ENCODE peak calls at places on chromosomes 3 and 15, in nine cellular contexts. Z is neural progenitor cell; B is body of pancreas; K is CD4-positive, alpha-beta T cell; N is right cardiac atrium; L is tibial artery; Y is lower lobe of right lung; G is mesenchymal stem cell; O is uterus. H is an unnamed sample. For H3K9me3, the result is how much of the 10 kb centered on the place peaks cover.

GRCh38 chr15:74531144-74531811 is 9.7 kb upstream of the ARID3B start:
- DNase-seq in Z (peak), B (no peak), K (no peak), N (no peak), L (no peak), Y (no peak), G (peak), O (no peak), H (no peak)

GRCh38 chr15:74265046-74265639 is 29.0 kb downstream of the CCDC33 start:
- DNase-seq in Z (peak), B (no peak), K (no peak), N (peak), L (no peak), Y (no peak), G (peak), O (no peak), H (peak)

GRCh38 chr15:37847776-37848175 is 86.7 kb upstream of the TMCO5A start:
- DNase-seq in Z (no peak), B (no peak), K (no peak), N (no peak), L (no peak), Y (no peak), G (no peak), O (no peak), H (no peak)

GRCh38 chr15:56739964-56740640 is 6.8 kb upstream of the ZNF280D start:
- DNase-seq in Z (no peak), B (peak), K (no peak), N (no peak), L (no peak), Y (no peak), G (no peak), O (no peak), H (no peak)

GRCh38 chr3:151290673-151291072 is 12.3 kb upstream of the P2RY14 start:
- DNase-seq in Z (no peak), B (no peak), K (no peak), N (no peak), L (no peak), Y (no peak), G (peak), O (no peak), H (no peak)

GRCh38 chr3:178625053-178625600 is 88.9 kb downstream of the KCNMB2 start:
- DNase-seq in Z (no peak), B (no peak), K (no peak), N (no peak), L (no peak), Y (no peak), G (no peak), O (no peak), H (no peak)

GRCh38 chr3:187719628-187720336 is 17.4 kb upstream of the RTP2 start:
- DNase-seq in Z (peak), B (no peak), K (no peak), N (peak), L (no peak), Y (peak), G (no peak), O (no peak), H (no peak)

GRCh38 chr3:52563984-52564383 is 27.6 kb downstream of the UQCC5 start:
- DNase-seq in Z (no peak), B (no peak), K (no peak), N (no peak), L (no peak), Y (no peak), G (no peak), O (no peak), H (no peak)

GRCh38 chr3:12180218-12180617 is 21.5 kb upstream of the TIMP4 start:
- DNase-seq in Z (no peak), B (peak), K (no peak), N (peak), L (peak), Y (peak), G (peak), O (no peak), H (peak)

GRCh38 chr3:197458906-197459470 is 96.8 kb downstream of the BDH1 start:
- DNase-seq in Z (no peak), B (no peak), K (no peak), N (no peak), L (no peak), Y (no peak), G (no peak), O (no peak), H (no peak)

GRCh38 chr3:78112266-78112665 is 1072.4 kb downstream of the ROBO2 start:
- DNase-seq in Z (no peak), B (peak), K (no peak), N (no peak), L (no peak), Y (no peak), G (peak), O (no peak), H (no peak)

GRCh38 chr15:89383635-89384604 is 49.3 kb upstream of the POLG start:
- DNase-seq in Z (no peak), B (no peak), K (no peak), N (peak), L (no peak), Y (no peak), G (peak), O (peak), H (peak)

DNA sequence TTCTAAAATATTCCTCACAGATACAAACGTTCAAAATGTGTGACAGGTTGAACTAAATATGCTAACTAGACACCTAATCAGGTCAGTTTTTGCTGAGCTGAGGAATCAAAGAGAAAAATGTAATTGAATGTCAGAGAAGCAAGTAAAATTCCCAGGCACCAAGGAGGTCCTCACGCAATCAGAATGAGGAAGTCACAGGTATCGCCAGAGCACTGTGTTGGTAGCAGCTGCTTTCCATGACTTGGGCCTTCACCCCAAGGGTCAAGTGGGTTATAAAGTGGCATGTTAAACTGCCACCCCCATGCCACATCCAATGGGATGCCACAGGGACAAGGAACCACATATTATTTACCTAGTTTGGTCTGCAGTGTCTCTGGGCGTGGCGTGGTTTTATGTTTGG is 125.0 kb downstream of the TFG start:
- DNase-seq in Z (no peak), B (no peak), K (no peak), N (no peak), L (no peak), Y (no peak), G (no peak), O (no peak), H (no peak)
- H3K9me3 ChIP-seq in Z (under half), B (under half), K (under half), N (under half), L (under half), Y (under half), G (under half), O (under half), H (under half)

GRCh38 chr15:27438403-27439375 is 467.7 kb downstream of the GABRG3 start:
- DNase-seq in Z (no peak), B (no peak), K (no peak), N (no peak), L (no peak), Y (no peak), G (no peak), O (no peak), H (no peak)
- H3K9me3 ChIP-seq in Z (under half), B (under half), K (under half), N (under half), L (under half), Y (under half), G (under half), O (under half), H (under half)

DNA sequence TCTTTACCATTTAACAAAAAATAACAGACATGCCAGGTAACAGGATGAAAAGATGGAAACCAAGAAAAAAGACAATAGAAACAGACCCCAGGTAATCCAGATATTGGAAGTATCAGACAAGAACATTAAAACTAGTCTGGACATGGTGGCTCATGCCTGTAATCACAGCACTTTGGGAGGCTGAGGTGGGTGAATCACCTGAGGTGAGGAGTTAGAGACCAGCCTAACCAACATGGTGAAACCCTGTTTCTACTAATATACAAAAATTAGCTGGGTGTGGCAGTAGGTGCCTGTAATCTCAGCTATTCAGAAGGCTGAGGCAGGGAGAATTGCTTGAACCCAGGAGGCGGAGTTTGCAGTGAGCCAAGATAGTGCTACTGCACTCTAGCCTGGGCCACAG is 40.6 kb downstream of the ACAD9 start:
- DNase-seq in Z (no peak), B (no peak), K (no peak), N (no peak), L (no peak), Y (no peak), G (no peak), O (no peak), H (no peak)
- H3K9me3 ChIP-seq in Z (under half), B (under half), K (under half), N (under half), L (under half), Y (under half), G (half or more), O (under half), H (under half)

GRCh38 chr15:43009206-43009605 is 88.6 kb upstream of the TTBK2 start:
- DNase-seq in Z (no peak), B (no peak), K (no peak), N (no peak), L (no peak), Y (no peak), G (no peak), O (no peak), H (no peak)
- H3K9me3 ChIP-seq in Z (under half), B (under half), K (under half), N (under half), L (under half), Y (under half), G (under half), O (under half), H (under half)

H was measured in heart right ventricle.